ENCODE peak calls at places on chromosomes 12 and 14, in nine cellular contexts. W, E, K, I, L, H, O, R and B are unnamed samples.

GRCh38 chr12:81644503-81644902 is 114.6 kb downstream of the PPFIA2 start:
- ATAC-seq in K (peak; percentile 62), E (no peak), W (no peak), R (no peak), O (no peak), H (no peak), I (peak; percentile 71), L (peak; percentile 55), B (no peak)

GRCh38 chr12:62533755-62534107 is 67.1 kb downstream of the MON2 start:
- ATAC-seq in H (no peak), R (no peak), E (no peak), O (no peak), K (no peak), L (no peak), W (no peak), I (peak; percentile 82), B (no peak)

GRCh38 chr14:23483216-23483854 is 13.8 kb downstream of the NGDN start:
- ATAC-seq in O (peak; percentile 96), I (no peak), R (peak; percentile 64), L (peak; percentile 93), W (peak; percentile 72), H (no peak), K (no peak), E (peak; percentile 61), B (no peak)

GRCh38 chr12:122024132-122024785 is 2.6 kb downstream of the BCL7A start:
- ATAC-seq in H (no peak), I (no peak), W (no peak), R (no peak), L (no peak), K (no peak), O (peak; percentile 32), E (no peak), B (no peak)

GRCh38 chr12:47885566-47885965 is 19.2 kb downstream of the VDR start:
- ATAC-seq in W (no peak), E (no peak), K (no peak), L (no peak), H (no peak), R (no peak), O (no peak), I (no peak), B (no peak)

GRCh38 chr14:104450811-104451401 is 128.7 kb upstream of the C14orf180 start:
- ATAC-seq in L (no peak), O (no peak), I (no peak), E (no peak), H (no peak), K (no peak), W (no peak), R (no peak), B (no peak)

GRCh38 chr12:53966070-53966384 is 6.9 kb upstream of the HOXC11 start:
- ATAC-seq in I (no peak), K (no peak), H (no peak), W (no peak), R (no peak), E (no peak), L (no peak), O (no peak), B (no peak)

GRCh38 chr12:3931206-3931605 is 58.0 kb upstream of the PARP11 start:
- ATAC-seq in K (peak; percentile 44), O (no peak), I (no peak), W (no peak), H (no peak), E (no peak), R (no peak), L (no peak), B (no peak)

GRCh38 chr12:64404470-64405446 is 566 bp downstream of the XPOT start:
- ATAC-seq in R (peak; percentile 77), K (peak; percentile 5), W (peak; percentile 32), H (peak; percentile 41), O (peak; percentile 55), I (peak; percentile 54), L (peak; percentile 36), E (peak; percentile 35), B (peak; percentile 25)

GRCh38 chr12:32666018-32666417 is 13.1 kb upstream of the DNM1L start:
- ATAC-seq in E (no peak), R (no peak), K (no peak), H (no peak), L (peak; percentile 73), W (no peak), O (no peak), I (no peak), B (no peak)

GRCh38 chr12:131779027-131779426 is 49.2 kb upstream of the MMP17 start:
- ATAC-seq in K (no peak), H (no peak), L (no peak), O (no peak), R (no peak), E (no peak), I (no peak), W (no peak), B (no peak)

GRCh38 chr12:19451196-19451595 is 11.9 kb downstream of the AEBP2 start:
- ATAC-seq in E (no peak), H (no peak), I (no peak), W (no peak), R (no peak), L (no peak), O (no peak), K (no peak), B (peak; percentile 26)